ENCODE peak calls at places on chromosomes 3 and 15, in ten cellular contexts. N is astrocyte; J is kidney glomerular epithelial cell; S is smooth muscle cell of the brain vasculature; P is hypothalamus; H is NCI-H460; U is body of pancreas; E is stimulated activated CD4-positive, alpha-beta T cell treated with anti-CD3 and anti-CD28 coated beads, Interleukin-1b, Interleukin-23, amount 100 ng/mL, for 24 hours; C is hepatic stellate cell; I is mammary epithelial cell. M is an unnamed sample.
A peak's percentile ranks its signal among the peaks of the same experiment; 100 is the strongest.

GRCh38 chr3:136444581-136444980 is 194.4 kb downstream of the PCCB start:
- DNase-seq in N (peak; percentile 39), J (no peak), S (no peak), P (no peak), H (no peak), U (no peak), E (no peak), C (no peak), I (no peak), M (no peak)

GRCh38 chr15:51382787-51383186 is 41.3 kb downstream of the GLDN start:
- DNase-seq in N (peak; percentile 20), J (peak; percentile 18), S (no peak), P (no peak), H (peak; percentile 17), U (no peak), E (no peak), C (peak; percentile 65), I (peak; percentile 36), M (no peak)

GRCh38 chr3:134598813-134599563 is 51.8 kb downstream of the KY start:
- DNase-seq in N (no peak), J (no peak), S (no peak), P (no peak), H (no peak), U (no peak), E (no peak), C (no peak), I (no peak), M (no peak)

GRCh38 chr3:115239717-115240116 is 92.6 kb upstream of the ZBTB20 start:
- DNase-seq in N (peak; percentile 99), J (peak; percentile 96), S (peak; percentile 69), P (peak; percentile 2), H (peak; percentile 86), U (no peak), E (no peak), C (peak; percentile 69), I (peak; percentile 92), M (no peak)

GRCh38 chr15:92683511-92683834 is 27.9 kb upstream of the FAM174B start:
- DNase-seq in N (no peak), J (no peak), S (peak; percentile 57), P (peak; percentile 8), H (peak; percentile 70), U (peak; percentile 60), E (no peak), C (no peak), I (no peak), M (no peak)

GRCh38 chr3:74529145-74529544 is 85.3 kb downstream of the CNTN3 start:
- DNase-seq in N (no peak), J (no peak), S (no peak), P (no peak), H (no peak), U (no peak), E (no peak), C (no peak), I (no peak), M (no peak)

GRCh38 chr15:68442041-68442440 is 10.1 kb upstream of the ITGA11 start:
- DNase-seq in N (no peak), J (no peak), S (no peak), P (no peak), H (no peak), U (no peak), E (no peak), C (no peak), I (no peak), M (no peak)

GRCh38 chr3:86990734-86991481 is at the start of gene VGLL3:
- DNase-seq in N (peak; percentile 85), J (peak; percentile 50), S (peak; percentile 74), P (peak; percentile 13), H (no peak), U (peak; percentile 71), E (no peak), C (peak; percentile 72), I (peak; percentile 86), M (no peak)

GRCh38 chr3:14161282-14161681 is 17.1 kb downstream of the XPC start:
- DNase-seq in N (no peak), J (no peak), S (no peak), P (no peak), H (no peak), U (no peak), E (no peak), C (no peak), I (no peak), M (no peak)

GRCh38 chr3:60517134-60517533 is 734.1 kb downstream of the FHIT start:
- DNase-seq in N (no peak), J (no peak), S (no peak), P (no peak), H (no peak), U (no peak), E (no peak), C (no peak), I (no peak), M (no peak)

GRCh38 chr3:70753572-70753971 is 441.1 kb upstream of the MDFIC2 start:
- DNase-seq in N (no peak), J (no peak), S (no peak), P (no peak), H (no peak), U (no peak), E (no peak), C (no peak), I (no peak), M (no peak)

GRCh38 chr3:15633766-15634588 is 32.4 kb downstream of the BTD start:
- DNase-seq in N (peak; percentile 41), J (no peak), S (no peak), P (no peak), H (no peak), U (no peak), E (no peak), C (no peak), I (peak; percentile 23), M (no peak)

GRCh38 chr3:29775352-29775751 is 494.5 kb downstream of the RBMS3 start:
- DNase-seq in N (peak; percentile 75), J (no peak), S (no peak), P (no peak), H (no peak), U (no peak), E (no peak), C (no peak), I (no peak), M (no peak)

GRCh38 chr15:96595951-96596350 is 265.5 kb downstream of the NR2F2 start:
- DNase-seq in N (no peak), J (no peak), S (no peak), P (no peak), H (no peak), U (no peak), E (no peak), C (no peak), I (no peak), M (no peak)

GRCh38 chr15:77831989-77832388 is 199.3 kb upstream of the LINGO1 start:
- DNase-seq in N (peak; percentile 30), J (no peak), S (no peak), P (no peak), H (no peak), U (no peak), E (no peak), C (no peak), I (no peak), M (no peak)

GRCh38 chr15:69200773-69201745 is 40.6 kb downstream of the GLCE start:
- DNase-seq in N (no peak), J (no peak), S (no peak), P (no peak), H (no peak), U (no peak), E (no peak), C (no peak), I (no peak), M (no peak)

GRCh38 chr3:154018100-154018696 is 103.0 kb upstream of the ARHGEF26 start:
- DNase-seq in N (no peak), J (no peak), S (no peak), P (no peak), H (peak; percentile 25), U (peak; percentile 13), E (peak; percentile 6), C (peak; percentile 4), I (no peak), M (no peak)

GRCh38 chr3:187568171-187568570 is 102.0 kb downstream of the SST start:
- DNase-seq in N (no peak), J (no peak), S (no peak), P (no peak), H (no peak), U (no peak), E (no peak), C (no peak), I (no peak), M (no peak)

GRCh38 chr3:128456776-128457715 is 9.6 kb downstream of the DNAJB8 start:
- DNase-seq in N (no peak), J (no peak), S (no peak), P (no peak), H (no peak), U (no peak), E (no peak), C (no peak), I (no peak), M (peak; percentile 94)

GRCh38 chr3:185653949-185654757 is 68.1 kb downstream of the SENP2 start:
- DNase-seq in N (peak; percentile 66), J (no peak), S (no peak), P (no peak), H (no peak), U (no peak), E (no peak), C (no peak), I (no peak), M (no peak)

GRCh38 chr3:165617134-165617533 is 220.1 kb downstream of the BCHE start:
- DNase-seq in N (no peak), J (no peak), S (no peak), P (no peak), H (no peak), U (no peak), E (no peak), C (no peak), I (no peak), M (no peak)

M was measured in D721Med.